ENCODE peak calls at places on chromosomes 5 and 9, in ten cellular contexts. One of them, this sample, is unnamed.

GRCh38 chr5:147782053-147783028 is at the start of gene JAKMIP2:
- DNase-seq in fibroblast of lung: peak; percentile 96
- DNase-seq in HFF-Myc: peak; percentile 14
- DNase-seq in MCF 10A: no peak
- DNase-seq in CD4-positive, alpha-beta T cell: peak; percentile 74
- DNase-seq in IMR-90: peak; percentile 1
- DNase-seq in PC-3: peak; percentile 10
- DNase-seq in Peyer's patch: peak; percentile 72
- DNase-seq in HCT116: no peak
- DNase-seq in dorsolateral prefrontal cortex: peak; percentile 97
- DNase-seq in this sample: peak; percentile 39

GRCh38 chr5:171957591-171958251 is 48.7 kb downstream of the FBXW11 start:
- DNase-seq in MCF 10A: no peak
- DNase-seq in dorsolateral prefrontal cortex: no peak
- DNase-seq in fibroblast of lung: peak; percentile 23
- DNase-seq in CD4-positive, alpha-beta T cell: peak; percentile 6
- DNase-seq in HCT116: no peak
- DNase-seq in IMR-90: no peak
- DNase-seq in HFF-Myc: no peak
- DNase-seq in Peyer's patch: no peak
- DNase-seq in PC-3: no peak
- DNase-seq in this sample: no peak

GRCh38 chr9:120306561-120306960 is 273.4 kb downstream of the CDK5RAP2 start:
- DNase-seq in HCT116: no peak
- DNase-seq in Peyer's patch: no peak
- DNase-seq in HFF-Myc: no peak
- DNase-seq in MCF 10A: no peak
- DNase-seq in fibroblast of lung: no peak
- DNase-seq in dorsolateral prefrontal cortex: no peak
- DNase-seq in IMR-90: no peak
- DNase-seq in CD4-positive, alpha-beta T cell: no peak
- DNase-seq in PC-3: no peak
- DNase-seq in this sample: no peak

GRCh38 chr5:159913481-159913880 is 2.8 kb upstream of the ADRA1B start:
- DNase-seq in PC-3: no peak
- DNase-seq in MCF 10A: no peak
- DNase-seq in IMR-90: peak; percentile 42
- DNase-seq in CD4-positive, alpha-beta T cell: no peak
- DNase-seq in Peyer's patch: no peak
- DNase-seq in fibroblast of lung: no peak
- DNase-seq in dorsolateral prefrontal cortex: no peak
- DNase-seq in HFF-Myc: no peak
- DNase-seq in HCT116: no peak
- DNase-seq in this sample: no peak

GRCh38 chr9:113988385-113988784 is 89.7 kb downstream of the AMBP start:
- DNase-seq in Peyer's patch: no peak
- DNase-seq in HFF-Myc: no peak
- DNase-seq in dorsolateral prefrontal cortex: no peak
- DNase-seq in fibroblast of lung: no peak
- DNase-seq in IMR-90: no peak
- DNase-seq in MCF 10A: no peak
- DNase-seq in HCT116: no peak
- DNase-seq in CD4-positive, alpha-beta T cell: no peak
- DNase-seq in PC-3: no peak
- DNase-seq in this sample: no peak

GRCh38 chr9:128575921-128576320 is 23.5 kb downstream of the SPTAN1 start:
- DNase-seq in CD4-positive, alpha-beta T cell: no peak
- DNase-seq in HCT116: no peak
- DNase-seq in PC-3: no peak
- DNase-seq in IMR-90: no peak
- DNase-seq in fibroblast of lung: peak; percentile 73
- DNase-seq in Peyer's patch: no peak
- DNase-seq in dorsolateral prefrontal cortex: no peak
- DNase-seq in HFF-Myc: no peak
- DNase-seq in MCF 10A: no peak
- DNase-seq in this sample: no peak

GRCh38 chr9:93198117-93198838 is 14.3 kb downstream of the WNK2 start:
- DNase-seq in dorsolateral prefrontal cortex: no peak
- DNase-seq in fibroblast of lung: no peak
- DNase-seq in CD4-positive, alpha-beta T cell: no peak
- DNase-seq in IMR-90: no peak
- DNase-seq in Peyer's patch: no peak
- DNase-seq in HCT116: no peak
- DNase-seq in HFF-Myc: no peak
- DNase-seq in MCF 10A: no peak
- DNase-seq in PC-3: no peak
- DNase-seq in this sample: no peak

GRCh38 chr9:134930404-134930803 is 12.7 kb upstream of the FCN1 start:
- DNase-seq in HFF-Myc: no peak
- DNase-seq in dorsolateral prefrontal cortex: no peak
- DNase-seq in MCF 10A: no peak
- DNase-seq in IMR-90: no peak
- DNase-seq in HCT116: no peak
- DNase-seq in Peyer's patch: no peak
- DNase-seq in PC-3: no peak
- DNase-seq in fibroblast of lung: no peak
- DNase-seq in CD4-positive, alpha-beta T cell: no peak
- DNase-seq in this sample: no peak

GRCh38 chr9:72145093-72145492 is 4.1 kb upstream of the GDA start:
- DNase-seq in PC-3: peak; percentile 17
- DNase-seq in dorsolateral prefrontal cortex: no peak
- DNase-seq in CD4-positive, alpha-beta T cell: no peak
- DNase-seq in HCT116: no peak
- DNase-seq in fibroblast of lung: no peak
- DNase-seq in MCF 10A: no peak
- DNase-seq in Peyer's patch: no peak
- DNase-seq in HFF-Myc: no peak
- DNase-seq in IMR-90: no peak
- DNase-seq in this sample: no peak

GRCh38 chr9:121609845-121610637 is 41.4 kb upstream of the DAB2IP start:
- DNase-seq in HFF-Myc: no peak
- DNase-seq in IMR-90: peak; percentile 92
- DNase-seq in dorsolateral prefrontal cortex: no peak
- DNase-seq in CD4-positive, alpha-beta T cell: no peak
- DNase-seq in Peyer's patch: no peak
- DNase-seq in HCT116: peak; percentile 62
- DNase-seq in MCF 10A: peak; percentile 97
- DNase-seq in PC-3: peak; percentile 93
- DNase-seq in fibroblast of lung: peak; percentile 92
- DNase-seq in this sample: peak; percentile 100

GRCh38 chr5:10585120-10585915 is 21.4 kb downstream of the ANKRD33B start:
- DNase-seq in CD4-positive, alpha-beta T cell: no peak
- DNase-seq in dorsolateral prefrontal cortex: no peak
- DNase-seq in fibroblast of lung: no peak
- DNase-seq in IMR-90: no peak
- DNase-seq in MCF 10A: no peak
- DNase-seq in HCT116: no peak
- DNase-seq in Peyer's patch: peak; percentile 15
- DNase-seq in HFF-Myc: no peak
- DNase-seq in PC-3: no peak
- DNase-seq in this sample: no peak

DNA sequence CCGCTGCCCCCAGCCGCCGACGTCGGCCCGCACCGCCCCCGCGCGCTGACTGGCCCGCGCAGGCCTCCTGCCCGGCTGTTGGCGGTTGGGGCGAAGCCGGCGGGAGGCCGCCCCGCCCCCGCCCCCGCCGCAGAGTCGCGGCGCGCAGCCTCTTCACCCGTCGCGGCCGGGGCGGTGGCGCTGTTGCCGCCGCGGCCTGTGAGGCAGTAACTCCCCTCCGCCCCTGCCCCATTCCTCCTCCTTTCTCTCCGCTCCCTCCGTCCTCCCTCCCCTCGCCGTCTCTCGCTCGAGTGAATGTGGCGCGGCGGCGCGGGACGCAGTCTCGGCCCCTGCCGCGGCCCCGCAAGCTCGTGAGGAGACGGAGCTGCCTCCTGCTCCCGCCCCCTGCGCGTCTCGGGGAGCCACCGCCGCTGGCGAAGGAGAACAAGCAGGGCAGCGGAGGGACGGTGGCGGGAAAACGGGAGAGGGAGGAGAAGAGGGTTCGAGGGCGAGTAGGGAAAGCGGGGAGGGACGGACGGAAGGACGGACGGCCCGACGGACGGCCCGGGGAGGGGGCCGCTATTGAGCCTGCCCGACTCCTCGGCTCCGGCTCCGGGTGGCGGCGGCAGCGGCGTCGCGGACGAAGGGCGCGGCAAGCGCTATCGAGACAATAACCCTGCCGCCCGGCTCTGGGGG is 637 bp upstream of the ERBIN start:
- DNase-seq in PC-3: peak; percentile 73
- DNase-seq in CD4-positive, alpha-beta T cell: peak; percentile 71
- DNase-seq in dorsolateral prefrontal cortex: peak; percentile 85
- DNase-seq in HCT116: peak; percentile 47
- DNase-seq in Peyer's patch: peak; percentile 78
- DNase-seq in HFF-Myc: peak; percentile 26
- DNase-seq in IMR-90: peak; percentile 85
- DNase-seq in fibroblast of lung: peak; percentile 90
- DNase-seq in MCF 10A: peak; percentile 82
- DNase-seq in this sample: peak; percentile 88
- TF ChIP-seq CTCF in PC-3: no peak
- TF ChIP-seq CTCF in CD4-positive, alpha-beta T cell: no peak
- TF ChIP-seq CTCF in dorsolateral prefrontal cortex: peak; percentile 57
- TF ChIP-seq CTCF in HCT116: peak; percentile 26
- TF ChIP-seq CTCF in Peyer's patch: peak; percentile 56
- TF ChIP-seq CTCF in HFF-Myc: peak; percentile 13
- TF ChIP-seq CTCF in IMR-90: peak; percentile 51
- TF ChIP-seq CTCF in fibroblast of lung: no peak
- TF ChIP-seq CTCF in MCF 10A: peak; percentile 22
- TF ChIP-seq CTCF in this sample: peak; percentile 76

GRCh38 chr5:146659961-146660360 is 144.0 kb upstream of the GPR151 start:
- DNase-seq in dorsolateral prefrontal cortex: no peak
- DNase-seq in PC-3: no peak
- DNase-seq in IMR-90: no peak
- DNase-seq in Peyer's patch: no peak
- DNase-seq in HCT116: no peak
- DNase-seq in HFF-Myc: no peak
- DNase-seq in MCF 10A: no peak
- DNase-seq in fibroblast of lung: no peak
- DNase-seq in CD4-positive, alpha-beta T cell: no peak
- DNase-seq in this sample: no peak

GRCh38 chr5:146667633-146668032 is 151.6 kb upstream of the GPR151 start:
- DNase-seq in fibroblast of lung: peak; percentile 89
- DNase-seq in HCT116: no peak
- DNase-seq in dorsolateral prefrontal cortex: no peak
- DNase-seq in IMR-90: peak; percentile 47
- DNase-seq in CD4-positive, alpha-beta T cell: no peak
- DNase-seq in PC-3: peak; percentile 52
- DNase-seq in HFF-Myc: no peak
- DNase-seq in Peyer's patch: no peak
- DNase-seq in MCF 10A: peak; percentile 24
- DNase-seq in this sample: no peak

GRCh38 chr5:146660381-146660960 is 144.5 kb upstream of the GPR151 start:
- DNase-seq in fibroblast of lung: no peak
- DNase-seq in HFF-Myc: no peak
- DNase-seq in dorsolateral prefrontal cortex: no peak
- DNase-seq in MCF 10A: no peak
- DNase-seq in PC-3: no peak
- DNase-seq in HCT116: no peak
- DNase-seq in CD4-positive, alpha-beta T cell: no peak
- DNase-seq in IMR-90: no peak
- DNase-seq in Peyer's patch: no peak
- DNase-seq in this sample: no peak

GRCh38 chr5:146656638-146657037 is 140.6 kb upstream of the GPR151 start:
- DNase-seq in Peyer's patch: no peak
- DNase-seq in PC-3: no peak
- DNase-seq in CD4-positive, alpha-beta T cell: no peak
- DNase-seq in HFF-Myc: no peak
- DNase-seq in IMR-90: no peak
- DNase-seq in dorsolateral prefrontal cortex: no peak
- DNase-seq in HCT116: no peak
- DNase-seq in MCF 10A: no peak
- DNase-seq in fibroblast of lung: no peak
- DNase-seq in this sample: no peak

GRCh38 chr5:146662229-146662628 is 146.2 kb upstream of the GPR151 start:
- DNase-seq in HCT116: peak; percentile 3
- DNase-seq in HFF-Myc: no peak
- DNase-seq in MCF 10A: peak; percentile 39
- DNase-seq in IMR-90: no peak
- DNase-seq in CD4-positive, alpha-beta T cell: peak; percentile 2
- DNase-seq in fibroblast of lung: no peak
- DNase-seq in PC-3: peak; percentile 74
- DNase-seq in Peyer's patch: no peak
- DNase-seq in dorsolateral prefrontal cortex: no peak
- DNase-seq in this sample: peak; percentile 26
- TF ChIP-seq CTCF in HCT116: peak; percentile 57
- TF ChIP-seq CTCF in HFF-Myc: peak; percentile 29
- TF ChIP-seq CTCF in MCF 10A: peak; percentile 32
- TF ChIP-seq CTCF in IMR-90: peak; percentile 46
- TF ChIP-seq CTCF in CD4-positive, alpha-beta T cell: peak; percentile 79
- TF ChIP-seq CTCF in fibroblast of lung: peak; percentile 17
- TF ChIP-seq CTCF in PC-3: peak; percentile 89
- TF ChIP-seq CTCF in Peyer's patch: peak; percentile 61
- TF ChIP-seq CTCF in dorsolateral prefrontal cortex: peak; percentile 63
- TF ChIP-seq CTCF in this sample: peak; percentile 72

DNA sequence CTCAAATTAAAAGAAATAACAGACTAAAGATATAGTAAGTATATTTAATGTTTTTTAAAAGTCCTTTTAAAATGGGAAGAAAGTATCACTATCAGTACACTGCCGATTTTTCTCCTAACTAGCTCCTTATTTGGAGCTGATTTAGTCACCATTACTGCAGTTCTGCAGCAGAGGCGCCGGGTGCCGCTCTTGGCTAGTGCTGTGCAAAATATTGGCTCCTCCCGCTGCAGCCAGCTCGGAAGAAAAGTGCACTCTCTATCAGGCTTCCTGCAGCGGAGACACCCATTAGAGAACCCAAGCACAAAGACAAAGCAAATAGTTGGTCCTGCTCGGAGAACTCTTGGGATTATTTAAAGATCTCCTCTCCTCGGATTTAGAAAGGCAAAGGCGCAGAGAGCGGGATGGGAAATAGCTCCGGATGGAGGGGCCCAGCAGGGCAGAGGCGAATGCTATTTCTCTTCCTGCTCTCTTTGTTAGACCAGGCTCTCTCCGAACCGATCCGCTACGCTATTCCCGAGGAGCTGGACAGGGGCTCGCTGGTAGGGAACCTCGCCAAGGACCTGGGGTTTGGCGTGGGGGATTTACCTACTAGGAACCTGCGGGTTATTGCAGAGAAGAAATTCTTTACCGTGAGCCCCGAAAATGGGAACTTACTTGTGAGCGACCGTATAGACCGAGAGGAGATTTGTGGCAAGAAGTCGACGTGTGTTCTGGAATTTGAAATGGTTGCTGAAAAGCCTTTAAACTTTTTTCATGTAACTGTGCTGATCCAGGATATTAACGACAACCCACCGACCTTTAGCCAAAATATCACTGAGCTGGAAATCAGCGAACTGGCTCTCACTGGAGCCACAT is at the start of gene PCDHGB3:
- DNase-seq in PC-3: no peak
- DNase-seq in Peyer's patch: no peak
- DNase-seq in HFF-Myc: no peak
- DNase-seq in CD4-positive, alpha-beta T cell: no peak
- DNase-seq in fibroblast of lung: peak; percentile 53
- DNase-seq in MCF 10A: peak; percentile 33
- DNase-seq in IMR-90: peak; percentile 74
- DNase-seq in HCT116: no peak
- DNase-seq in dorsolateral prefrontal cortex: no peak
- DNase-seq in this sample: no peak
- TF ChIP-seq CTCF in PC-3: no peak
- TF ChIP-seq CTCF in Peyer's patch: peak; percentile 16
- TF ChIP-seq CTCF in HFF-Myc: peak; percentile 57
- TF ChIP-seq CTCF in CD4-positive, alpha-beta T cell: no peak
- TF ChIP-seq CTCF in fibroblast of lung: peak; percentile 44
- TF ChIP-seq CTCF in MCF 10A: peak; percentile 24
- TF ChIP-seq CTCF in IMR-90: peak; percentile 65
- TF ChIP-seq CTCF in HCT116: no peak
- TF ChIP-seq CTCF in dorsolateral prefrontal cortex: peak; percentile 41
- TF ChIP-seq CTCF in this sample: peak; percentile 32

GRCh38 chr5:93591323-93591945 is 8.4 kb downstream of the NR2F1 start:
- DNase-seq in HCT116: no peak
- DNase-seq in fibroblast of lung: no peak
- DNase-seq in dorsolateral prefrontal cortex: no peak
- DNase-seq in PC-3: no peak
- DNase-seq in CD4-positive, alpha-beta T cell: no peak
- DNase-seq in HFF-Myc: no peak
- DNase-seq in MCF 10A: no peak
- DNase-seq in Peyer's patch: no peak
- DNase-seq in IMR-90: no peak
- DNase-seq in this sample: no peak
- TF ChIP-seq CTCF in HCT116: no peak
- TF ChIP-seq CTCF in fibroblast of lung: no peak
- TF ChIP-seq CTCF in dorsolateral prefrontal cortex: no peak
- TF ChIP-seq CTCF in PC-3: no peak
- TF ChIP-seq CTCF in CD4-positive, alpha-beta T cell: no peak
- TF ChIP-seq CTCF in HFF-Myc: no peak
- TF ChIP-seq CTCF in MCF 10A: no peak
- TF ChIP-seq CTCF in Peyer's patch: no peak
- TF ChIP-seq CTCF in IMR-90: no peak
- TF ChIP-seq CTCF in this sample: no peak

This sample was measured in RWPE1.